ENCODE peak calls at places on chromosomes 2 and 18, in four cellular contexts. N is GM23248, O is PC-3, Y is HCT116. J is an unnamed sample.

GRCh38 chr2:95121495-95122196 is at the start of gene MRPS5:
- DNase-seq in N (peak; percentile 95), O (peak; percentile 79), Y (peak; percentile 34), J (peak; percentile 92)

GRCh38 chr2:216391401-216391800 is 19.1 kb upstream of the MARCHF4 start:
- DNase-seq in O (peak; percentile 32), N (peak; percentile 17), Y (no peak), J (no peak)

GRCh38 chr2:102770506-102770905 is 8.7 kb downstream of the TMEM182 start:
- DNase-seq in O (no peak), N (no peak), Y (no peak), J (peak; percentile 16)

GRCh38 chr2:215002500-215002899 is 135.9 kb downstream of the ABCA12 start:
- DNase-seq in O (peak; percentile 59), Y (peak; percentile 31), N (peak; percentile 75), J (peak; percentile 74)

GRCh38 chr18:12376034-12376717 is 851 bp downstream of the AFG3L2 start:
- DNase-seq in Y (no peak), O (peak; percentile 30), N (peak; percentile 40), J (peak; percentile 33)

GRCh38 chr2:12045864-12046291 is 299.4 kb downstream of the LPIN1 start:
- DNase-seq in N (peak; percentile 12), Y (no peak), O (no peak), J (no peak)

GRCh38 chr18:79944746-79945117 is 6.7 kb downstream of the SLC66A2 start:
- DNase-seq in Y (no peak), N (no peak), O (no peak), J (no peak)

GRCh38 chr18:63545094-63545493 is 2.9 kb downstream of the SERPINB12 start:
- DNase-seq in N (peak; percentile 9), Y (no peak), O (no peak), J (no peak)

GRCh38 chr2:203858176-203858575 is 9.4 kb upstream of the CTLA4 start:
- DNase-seq in Y (peak; percentile 3), N (no peak), O (no peak), J (no peak)
- TF ChIP-seq EZH2phosphoT487 in Y (no peak), N (no peak), O (no peak), J (no peak)

DNA sequence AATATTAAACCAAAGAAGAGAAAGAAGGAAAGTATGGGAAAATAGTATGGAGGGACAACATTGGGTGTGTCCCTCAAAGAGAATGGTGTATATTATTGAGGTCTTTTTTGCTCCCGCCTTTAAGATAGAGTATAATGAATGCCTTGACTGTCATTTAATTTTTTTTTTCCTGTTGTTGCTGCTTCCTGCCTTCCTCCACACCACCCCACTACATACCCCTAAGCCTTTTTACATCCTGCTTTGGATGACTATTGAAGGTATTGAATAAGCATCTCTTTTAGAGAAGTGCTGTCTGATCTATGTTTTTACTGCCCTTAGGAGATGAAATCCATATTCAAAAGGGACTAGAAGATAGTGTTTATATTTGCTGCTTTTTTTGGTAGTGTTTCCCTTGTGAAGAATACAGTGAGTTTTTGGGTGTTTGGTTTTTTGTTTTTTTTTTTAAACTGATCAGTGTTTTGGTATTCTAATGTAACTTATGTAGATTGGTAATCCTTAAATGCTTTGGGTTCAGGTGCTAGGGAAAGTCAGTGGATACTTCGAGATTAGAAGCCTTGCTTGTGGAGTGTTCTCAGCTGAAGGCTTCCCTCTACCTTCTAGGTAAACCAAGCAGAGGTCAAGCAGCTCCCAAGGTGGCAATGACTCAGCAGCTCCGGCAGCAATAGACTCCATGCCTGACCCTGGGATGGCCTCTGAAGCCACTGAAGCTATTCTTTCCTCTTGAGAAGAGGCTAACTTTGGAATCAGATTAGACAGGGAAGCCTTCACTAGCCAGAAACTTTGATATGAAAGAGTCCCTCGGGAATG is 5.0 kb downstream of the FZD7 start:
- DNase-seq in Y (peak; percentile 29), O (peak; percentile 33), N (peak; percentile 65), J (peak; percentile 48)
- H3K4me3 ChIP-seq in Y (no peak overlapping the region), O (no peak overlapping the region), N (peak overlapping the region; percentile 80), J (peak overlapping the region; percentile 93)

GRCh38 chr2:30511122-30512083 is 64.4 kb downstream of the LCLAT1 start:
- DNase-seq in N (peak; percentile 70), Y (peak; percentile 57), O (peak; percentile 51), J (no peak)
- TF ChIP-seq EZH2phosphoT487 in N (no peak), Y (no peak), O (no peak), J (no peak)

DNA sequence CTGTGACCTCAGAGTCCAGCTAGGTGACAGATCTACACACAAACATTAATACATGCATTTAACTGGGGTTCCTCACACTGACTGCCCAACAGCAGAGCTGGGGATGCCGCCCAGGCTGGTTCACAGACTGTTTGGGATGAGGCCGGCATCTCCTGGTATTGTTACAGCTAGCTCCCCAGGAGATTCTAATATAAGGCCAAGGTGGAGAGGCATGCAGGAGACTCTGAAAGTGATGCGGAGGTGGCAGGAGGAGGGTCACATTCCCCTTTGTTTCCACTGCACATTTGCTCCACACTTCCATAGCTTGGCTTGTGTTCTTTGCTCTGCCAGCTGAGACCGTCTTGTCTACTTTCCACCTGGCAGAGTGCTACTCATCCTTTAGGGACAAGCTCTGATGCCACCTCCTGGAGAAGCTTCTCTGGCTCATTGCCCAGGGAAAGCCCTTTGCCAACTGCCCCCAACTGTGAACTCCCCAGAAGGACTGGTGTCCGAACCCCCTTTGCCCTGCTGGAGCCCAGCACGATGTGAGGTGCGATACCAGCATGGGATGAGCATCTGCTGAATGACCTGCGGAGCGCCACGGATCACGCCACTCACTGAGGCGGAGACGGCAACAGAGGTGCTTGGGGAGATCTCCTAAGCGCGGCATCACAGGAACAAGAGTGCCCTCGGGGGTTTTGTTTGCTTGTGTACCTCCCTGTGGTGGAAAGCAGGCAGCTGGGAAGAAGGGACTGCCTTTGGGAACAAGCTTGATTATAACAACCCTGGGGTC is 88.8 kb downstream of the UXS1 start:
- DNase-seq in N (no peak), O (no peak), Y (no peak), J (no peak)
- H3K4me3 ChIP-seq in N (no peak overlapping the region), O (no peak overlapping the region), Y (no peak overlapping the region), J (no peak overlapping the region)

GRCh38 chr2:105442056-105442455 is 43.2 kb upstream of the FHL2 start:
- DNase-seq in O (no peak), Y (no peak), N (no peak), J (no peak)

GRCh38 chr2:105442721-105443120 is 43.9 kb upstream of the FHL2 start:
- DNase-seq in O (peak; percentile 17), Y (no peak), N (no peak), J (no peak)

GRCh38 chr2:105437708-105438103 is 38.9 kb upstream of the FHL2 start:
- DNase-seq in N (peak; percentile 50), Y (no peak), O (no peak), J (no peak)

GRCh38 chr2:105439130-105439529 is 40.3 kb upstream of the FHL2 start:
- DNase-seq in O (no peak), N (no peak), Y (no peak), J (no peak)

GRCh38 chr2:105438104-105438929 is 39.5 kb upstream of the FHL2 start:
- DNase-seq in N (no peak), Y (no peak), O (no peak), J (peak; percentile 20)
- TF ChIP-seq EZH2phosphoT487 in N (no peak), Y (no peak), O (no peak), J (no peak)

GRCh38 chr2:232501794-232502499 is 14.3 kb upstream of the ECEL1 start:
- DNase-seq in N (no peak), O (no peak), Y (no peak), J (no peak)

GRCh38 chr2:232502901-232503791 is 15.5 kb upstream of the ECEL1 start:
- DNase-seq in N (peak; percentile 56), Y (no peak), O (no peak), J (peak; percentile 84)

GRCh38 chr2:232503792-232504323 is 16.2 kb upstream of the ECEL1 start:
- DNase-seq in O (no peak), N (no peak), Y (no peak), J (no peak)

GRCh38 chr2:232501331-232501771 is 13.7 kb upstream of the ECEL1 start:
- DNase-seq in Y (no peak), N (no peak), O (no peak), J (no peak)

GRCh38 chr2:232502513-232502900 is 14.9 kb upstream of the ECEL1 start:
- DNase-seq in Y (no peak), O (no peak), N (peak; percentile 31), J (no peak)
- H3K4me3 ChIP-seq in Y (no peak overlapping the region), O (no peak overlapping the region), N (no peak overlapping the region), J (peak overlapping the region; percentile 49)